ENCODE peak calls at places on chromosomes 4 and X, in four cellular contexts. N is GM06990, G is lung, D is right atrium auricular region. H is an unnamed sample.

GRCh38 chr4:165592386-165592785 is 213.6 kb downstream of the CPE start:
- DNase-seq in D (no peak), G (no peak), N (no peak), H (peak)

GRCh38 chrX:747176-747575 is 116.6 kb downstream of the SHOX start:
- DNase-seq in N (no peak), D (no peak), G (no peak), H (no peak)

GRCh38 chr4:84708406-84709135 is 125.6 kb downstream of the CDS1 start:
- DNase-seq in D (no peak), G (no peak), N (no peak), H (peak)

GRCh38 chrX:129041319-129041718 is 482.0 kb downstream of the SMARCA1 start:
- DNase-seq in N (no peak), D (no peak), G (no peak), H (no peak)

GRCh38 chr4:163331629-163332360 is 601 bp downstream of the NPY1R start:
- DNase-seq in G (no peak), D (no peak), N (no peak), H (peak)

GRCh38 chr4:25321703-25322102 is 9.1 kb downstream of the ZCCHC4 start:
- DNase-seq in G (no peak), D (no peak), N (no peak), H (no peak)

GRCh38 chr4:74414149-74414809 is 30.7 kb upstream of the AREG start:
- DNase-seq in N (no peak), D (no peak), G (no peak), H (no peak)

GRCh38 chr4:157121396-157121795 is 45.4 kb downstream of the GLRB start:
- DNase-seq in D (no peak), N (no peak), G (no peak), H (no peak)

GRCh38 chr4:118918388-118918787 is 29.7 kb downstream of the SYNPO2 start:
- DNase-seq in D (no peak), N (no peak), G (no peak), H (peak)

GRCh38 chrX:129188223-129188622 is 335.1 kb downstream of the SMARCA1 start:
- DNase-seq in G (no peak), N (no peak), D (no peak), H (no peak)

GRCh38 chr4:56655209-56655626 is 25.9 kb downstream of the HOPX start:
- DNase-seq in N (no peak), G (no peak), D (no peak), H (peak)

GRCh38 chrX:3697701-3698279 is 15.7 kb downstream of the PRKX start:
- DNase-seq in D (peak), G (no peak), N (no peak), H (peak)

GRCh38 chr4:5238106-5238505 is 186.8 kb downstream of the STK32B start:
- DNase-seq in N (no peak), D (no peak), G (no peak), H (no peak)

GRCh38 chrX:24241822-24242648 is 71.8 kb downstream of the SUPT20HL2 start:
- DNase-seq in G (no peak), N (no peak), D (no peak), H (peak)

GRCh38 chr4:128387600-128388351 is 100.2 kb upstream of the PGRMC2 start:
- DNase-seq in G (no peak), N (no peak), D (no peak), H (no peak)

GRCh38 chr4:25096553-25097443 is 63.5 kb downstream of the SEPSECS start:
- DNase-seq in G (no peak), D (no peak), N (no peak), H (no peak)

GRCh38 chr4:13980317-13980716 is 352.8 kb upstream of the BOD1L1 start:
- DNase-seq in N (no peak), G (no peak), D (no peak), H (peak)

GRCh38 chr4:44422912-44423311 is 25.7 kb downstream of the KCTD8 start:
- DNase-seq in G (no peak), N (no peak), D (no peak), H (no peak)

GRCh38 chr4:44421330-44421729 is 27.3 kb downstream of the KCTD8 start:
- DNase-seq in D (no peak), G (no peak), N (no peak), H (no peak)

DNA sequence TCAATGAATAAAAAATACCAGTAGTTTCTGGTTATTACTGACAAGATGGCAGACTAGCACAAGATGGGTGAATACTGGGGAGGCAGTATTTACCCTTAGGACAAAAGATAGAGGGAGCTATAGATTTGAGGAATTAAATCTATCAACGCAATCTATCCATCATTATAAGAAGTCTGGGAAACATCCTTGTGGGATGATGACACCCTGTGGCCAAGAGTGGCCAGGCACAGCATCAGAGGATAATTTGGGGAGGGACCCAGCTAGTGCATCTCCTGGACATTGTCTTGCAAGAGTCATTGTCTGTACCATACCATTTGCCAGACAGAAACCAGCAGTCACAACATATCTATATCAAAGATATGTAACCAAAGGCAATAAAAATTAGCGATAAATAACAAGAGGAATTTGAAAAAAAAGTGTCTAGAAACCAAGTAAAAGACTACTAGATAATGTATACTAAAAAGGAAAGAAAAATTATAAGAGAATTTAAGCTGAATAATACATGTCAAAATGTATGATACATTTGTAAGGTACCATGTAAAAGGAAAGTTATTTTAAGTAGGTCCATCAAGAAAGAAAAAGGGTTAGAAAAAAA is 22.9 kb downstream of the KCTD8 start:
- DNase-seq in D (no peak), N (no peak), G (no peak), H (peak)
- TF ChIP-seq CTCF in D (peak), N (peak), G (no peak), H (peak)

DNA sequence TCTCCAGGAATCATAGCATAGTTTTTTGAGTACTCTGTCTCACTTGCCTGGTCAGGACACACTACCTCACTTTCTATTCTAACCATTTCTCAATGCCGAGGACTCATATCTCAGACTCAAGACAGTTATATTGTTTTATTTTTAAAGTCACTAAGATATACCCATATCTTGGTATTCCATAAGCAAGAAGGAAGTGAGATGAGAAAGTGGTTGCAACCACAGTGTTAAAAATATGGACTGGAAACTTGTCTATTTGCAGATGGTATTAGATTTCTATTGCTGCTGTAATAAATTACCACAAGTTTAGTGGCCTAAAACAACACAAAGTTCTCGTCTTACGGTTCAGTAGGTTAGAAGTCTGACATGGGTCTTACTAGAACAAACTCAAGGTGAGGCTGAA is 344.8 kb upstream of the MAGEB2 start:
- DNase-seq in N (peak), D (no peak), G (no peak), H (no peak)
- H3K4me3 ChIP-seq in N (no peak), D (no peak), G (no peak), H (no peak)

GRCh38 chrX:23008431-23009099 is 8.8 kb downstream of the DDX53 start:
- DNase-seq in G (no peak), D (no peak), N (no peak), H (peak)
- TF ChIP-seq CTCF in G (peak), D (peak), N (peak), H (peak)

DNA sequence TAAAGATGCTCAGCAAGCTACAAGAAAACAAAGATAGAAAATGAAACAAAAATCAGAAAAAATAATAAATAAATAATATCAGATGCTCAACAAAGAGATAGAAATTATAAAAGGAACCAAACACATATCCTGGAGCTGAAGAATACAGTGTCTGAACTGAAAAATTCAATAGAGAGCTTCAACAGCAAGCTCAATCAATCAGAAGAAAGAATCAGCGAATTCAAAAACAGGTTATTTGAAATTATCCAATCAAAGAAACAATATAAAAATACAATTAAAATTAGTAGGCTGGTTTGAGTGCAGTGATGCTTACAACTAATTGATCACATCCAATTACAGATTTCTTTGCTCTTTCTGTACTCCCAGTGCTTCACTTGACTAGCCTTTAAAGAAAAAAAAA is 40.8 kb upstream of the FOXR2 start:
- DNase-seq in G (no peak), D (no peak), N (no peak), H (no peak)
- H3K4me3 ChIP-seq in G (no peak), D (no peak), N (no peak), H (no peak)

DNA sequence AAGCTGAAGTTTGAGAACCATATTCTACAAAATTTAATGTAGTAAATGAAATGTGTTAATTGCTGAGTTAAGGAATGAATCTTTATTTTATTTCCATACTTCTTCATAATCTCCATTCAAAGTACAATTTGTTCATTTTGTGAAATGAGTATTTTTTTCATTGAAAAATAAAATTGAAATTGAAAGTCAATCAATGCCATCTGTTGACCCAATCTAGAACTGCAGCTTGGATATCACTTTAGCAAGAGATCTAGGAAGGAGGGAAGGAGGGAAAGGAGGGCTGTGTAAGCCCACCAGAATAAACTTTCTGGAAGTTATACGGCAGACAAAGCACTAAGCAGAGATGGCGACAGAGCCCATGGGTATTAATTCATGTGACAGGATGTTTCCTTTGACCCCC is 128.4 kb downstream of the ZMAT1 start:
- DNase-seq in G (no peak), N (no peak), D (no peak), H (peak)
- TF ChIP-seq CTCF in G (no peak), N (peak), D (peak), H (peak)

GRCh38 chr4:139018971-139019758 is 3.6 kb downstream of the NOCT start:
- DNase-seq in G (no peak), N (no peak), D (no peak), H (no peak)
- H3K4me3 ChIP-seq in G (no peak), N (no peak), D (no peak), H (no peak)

GRCh38 chrX:153924149-153924861 is 1.8 kb downstream of the ARHGAP4 start:
- DNase-seq in N (peak), G (no peak), D (no peak), H (peak)
- TF ChIP-seq CTCF in N (no peak), G (no peak), D (peak), H (peak)

GRCh38 chr4:54745031-54745770 is 87.4 kb downstream of the KIT start:
- DNase-seq in N (no peak), G (no peak), D (no peak), H (peak)
- H3K4me3 ChIP-seq in N (no peak), G (no peak), D (no peak), H (no peak)

DNA sequence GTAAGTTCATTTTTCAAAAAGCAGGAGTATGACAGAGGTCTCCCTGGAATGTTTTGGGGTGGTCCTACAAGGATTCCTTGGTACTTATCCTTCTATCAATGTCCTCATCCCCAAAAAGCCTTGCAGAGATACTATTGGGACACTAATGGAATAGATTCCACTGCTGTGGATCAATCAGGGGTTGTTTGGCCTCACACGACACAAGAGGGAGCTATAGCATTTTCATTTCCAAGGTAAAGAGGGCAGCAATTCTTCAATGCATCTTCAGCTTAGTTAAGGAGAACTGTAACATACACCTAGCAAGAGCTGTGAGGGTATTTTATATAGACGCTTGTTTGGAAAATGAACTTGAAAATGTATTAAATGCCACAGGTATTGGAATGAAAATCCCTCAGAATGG is 50.9 kb downstream of the USP26 start:
- DNase-seq in G (no peak), D (no peak), N (no peak), H (no peak)
- TF ChIP-seq CTCF in G (no peak), D (no peak), N (no peak), H (no peak)

GRCh38 chrX:83305381-83305780 is 202.7 kb upstream of the POU3F4 start:
- DNase-seq in D (no peak), N (no peak), G (no peak), H (no peak)
- H3K4me3 ChIP-seq in D (no peak), N (no peak), G (no peak), H (no peak)

H was measured in fibroblast of pulmonary artery.